ENCODE peak calls at places on chromosomes 16 and 17, in six cellular contexts. One of them, this sample, is unnamed.
A peak's percentile ranks its signal among the peaks of the same experiment; 100 is the strongest.

GRCh38 chr17:37301288-37301687 is 74.5 kb upstream of the C17orf78 start:
- DNase-seq in AG04449: no peak
- DNase-seq in WTC11: no peak
- DNase-seq in colonic mucosa: no peak
- DNase-seq in mammary epithelial cell: no peak
- DNase-seq in CD8-positive, alpha-beta T cell: no peak
- DNase-seq in this sample: no peak

GRCh38 chr17:42679001-42679491 is 2.3 kb upstream of the PLEKHH3 start:
- DNase-seq in WTC11: no peak
- DNase-seq in colonic mucosa: peak; percentile 75
- DNase-seq in mammary epithelial cell: peak; percentile 48
- DNase-seq in AG04449: no peak
- DNase-seq in CD8-positive, alpha-beta T cell: no peak
- DNase-seq in this sample: peak; percentile 76

GRCh38 chr17:2105663-2106062 is 50.8 kb downstream of the HIC1 start:
- DNase-seq in CD8-positive, alpha-beta T cell: no peak
- DNase-seq in colonic mucosa: no peak
- DNase-seq in mammary epithelial cell: no peak
- DNase-seq in AG04449: no peak
- DNase-seq in WTC11: no peak
- DNase-seq in this sample: no peak

GRCh38 chr17:50205111-50205821 is 3.8 kb upstream of the COL1A1 start:
- DNase-seq in AG04449: no peak
- DNase-seq in mammary epithelial cell: no peak
- DNase-seq in CD8-positive, alpha-beta T cell: no peak
- DNase-seq in WTC11: peak; percentile 4
- DNase-seq in colonic mucosa: no peak
- DNase-seq in this sample: no peak

GRCh38 chr17:1736348-1737281 is 6.1 kb upstream of the SERPINF2 start:
- DNase-seq in mammary epithelial cell: peak; percentile 71
- DNase-seq in AG04449: peak; percentile 40
- DNase-seq in colonic mucosa: no peak
- DNase-seq in WTC11: no peak
- DNase-seq in CD8-positive, alpha-beta T cell: no peak
- DNase-seq in this sample: peak; percentile 92

GRCh38 chr16:48041861-48042435 is 113.8 kb downstream of the ABCC12 start:
- DNase-seq in WTC11: peak; percentile 62
- DNase-seq in mammary epithelial cell: peak; percentile 11
- DNase-seq in CD8-positive, alpha-beta T cell: no peak
- DNase-seq in AG04449: no peak
- DNase-seq in colonic mucosa: no peak
- DNase-seq in this sample: no peak

GRCh38 chr17:78672880-78673371 is 95.7 kb upstream of the DNAH17 start:
- DNase-seq in colonic mucosa: no peak
- DNase-seq in CD8-positive, alpha-beta T cell: no peak
- DNase-seq in AG04449: no peak
- DNase-seq in WTC11: no peak
- DNase-seq in mammary epithelial cell: peak; percentile 11
- DNase-seq in this sample: no peak

GRCh38 chr16:83955218-83956130 is 2.4 kb downstream of the OSGIN1 start:
- DNase-seq in CD8-positive, alpha-beta T cell: no peak
- DNase-seq in WTC11: no peak
- DNase-seq in mammary epithelial cell: no peak
- DNase-seq in colonic mucosa: no peak
- DNase-seq in AG04449: no peak
- DNase-seq in this sample: no peak

GRCh38 chr16:89759742-89760366 is 38.5 kb downstream of the ZNF276 start:
- DNase-seq in mammary epithelial cell: no peak
- DNase-seq in CD8-positive, alpha-beta T cell: no peak
- DNase-seq in AG04449: no peak
- DNase-seq in colonic mucosa: no peak
- DNase-seq in WTC11: no peak
- DNase-seq in this sample: no peak

GRCh38 chr16:88303890-88304819 is 78.6 kb upstream of the ZNF469 start:
- DNase-seq in WTC11: no peak
- DNase-seq in colonic mucosa: no peak
- DNase-seq in mammary epithelial cell: peak; percentile 65
- DNase-seq in AG04449: peak; percentile 92
- DNase-seq in CD8-positive, alpha-beta T cell: no peak
- DNase-seq in this sample: no peak

GRCh38 chr17:42618442-42619150 is 9.1 kb downstream of the TUBG1 start:
- DNase-seq in AG04449: no peak
- DNase-seq in CD8-positive, alpha-beta T cell: no peak
- DNase-seq in WTC11: peak; percentile 70
- DNase-seq in mammary epithelial cell: peak; percentile 73
- DNase-seq in colonic mucosa: peak; percentile 52
- DNase-seq in this sample: peak; percentile 78

GRCh38 chr16:351804-352520 is 561 bp downstream of the AXIN1 start:
- DNase-seq in colonic mucosa: peak; percentile 61
- DNase-seq in WTC11: no peak
- DNase-seq in CD8-positive, alpha-beta T cell: no peak
- DNase-seq in AG04449: no peak
- DNase-seq in mammary epithelial cell: no peak
- DNase-seq in this sample: peak; percentile 60

GRCh38 chr16:80931985-80932720 is 74.5 kb downstream of the CMC2 start:
- DNase-seq in mammary epithelial cell: peak; percentile 12
- DNase-seq in WTC11: peak; percentile 65
- DNase-seq in colonic mucosa: peak; percentile 53
- DNase-seq in CD8-positive, alpha-beta T cell: no peak
- DNase-seq in AG04449: no peak
- DNase-seq in this sample: peak; percentile 68

GRCh38 chr17:63405741-63406261 is 40.3 kb downstream of the CYB561 start:
- DNase-seq in AG04449: peak; percentile 59
- DNase-seq in colonic mucosa: no peak
- DNase-seq in WTC11: no peak
- DNase-seq in CD8-positive, alpha-beta T cell: no peak
- DNase-seq in mammary epithelial cell: peak; percentile 82
- DNase-seq in this sample: peak; percentile 48

GRCh38 chr16:66168777-66169176 is 197.7 kb upstream of the CDH5 start:
- DNase-seq in CD8-positive, alpha-beta T cell: no peak
- DNase-seq in mammary epithelial cell: no peak
- DNase-seq in WTC11: no peak
- DNase-seq in AG04449: no peak
- DNase-seq in colonic mucosa: no peak
- DNase-seq in this sample: no peak

GRCh38 chr16:8952281-8952751 is 11.4 kb downstream of the USP7 start:
- DNase-seq in WTC11: no peak
- DNase-seq in AG04449: no peak
- DNase-seq in CD8-positive, alpha-beta T cell: no peak
- DNase-seq in mammary epithelial cell: no peak
- DNase-seq in colonic mucosa: no peak
- DNase-seq in this sample: no peak

GRCh38 chr16:3127745-3128144 is 7.1 kb upstream of the ZNF213 start:
- DNase-seq in CD8-positive, alpha-beta T cell: no peak
- DNase-seq in colonic mucosa: no peak
- DNase-seq in AG04449: no peak
- DNase-seq in WTC11: peak; percentile 52
- DNase-seq in mammary epithelial cell: peak; percentile 46
- DNase-seq in this sample: no peak

GRCh38 chr16:88967800-88968588 is 9.0 kb downstream of the CBFA2T3 start:
- DNase-seq in colonic mucosa: no peak
- DNase-seq in CD8-positive, alpha-beta T cell: no peak
- DNase-seq in mammary epithelial cell: no peak
- DNase-seq in WTC11: no peak
- DNase-seq in AG04449: no peak
- DNase-seq in this sample: peak; percentile 92

GRCh38 chr16:54326266-54326662 is 39.7 kb upstream of the IRX3 start:
- DNase-seq in WTC11: no peak
- DNase-seq in colonic mucosa: no peak
- DNase-seq in CD8-positive, alpha-beta T cell: no peak
- DNase-seq in mammary epithelial cell: no peak
- DNase-seq in AG04449: no peak
- DNase-seq in this sample: no peak

GRCh38 chr16:11625769-11626168 is 39.0 kb upstream of the LITAF start:
- DNase-seq in WTC11: no peak
- DNase-seq in colonic mucosa: no peak
- DNase-seq in AG04449: no peak
- DNase-seq in mammary epithelial cell: no peak
- DNase-seq in CD8-positive, alpha-beta T cell: no peak
- DNase-seq in this sample: no peak

GRCh38 chr17:49224198-49224996 is 6.2 kb downstream of the PHOSPHO1 start:
- DNase-seq in AG04449: no peak
- DNase-seq in colonic mucosa: no peak
- DNase-seq in WTC11: peak; percentile 68
- DNase-seq in CD8-positive, alpha-beta T cell: no peak
- DNase-seq in mammary epithelial cell: no peak
- DNase-seq in this sample: peak; percentile 59

GRCh38 chr17:65601881-65602280 is 40.4 kb upstream of the AXIN2 start:
- DNase-seq in WTC11: no peak
- DNase-seq in CD8-positive, alpha-beta T cell: no peak
- DNase-seq in mammary epithelial cell: no peak
- DNase-seq in colonic mucosa: no peak
- DNase-seq in AG04449: no peak
- DNase-seq in this sample: no peak

GRCh38 chr16:87328846-87329245 is 11.7 kb upstream of the C16orf95 start:
- DNase-seq in mammary epithelial cell: peak; percentile 14
- DNase-seq in CD8-positive, alpha-beta T cell: no peak
- DNase-seq in colonic mucosa: no peak
- DNase-seq in AG04449: no peak
- DNase-seq in WTC11: no peak
- DNase-seq in this sample: no peak

GRCh38 chr17:5793157-5793556 is 208.8 kb upstream of the NLRP1 start:
- DNase-seq in CD8-positive, alpha-beta T cell: no peak
- DNase-seq in mammary epithelial cell: no peak
- DNase-seq in colonic mucosa: no peak
- DNase-seq in AG04449: no peak
- DNase-seq in WTC11: no peak
- DNase-seq in this sample: no peak
- TF ChIP-seq CTCF in CD8-positive, alpha-beta T cell: no peak
- TF ChIP-seq CTCF in mammary epithelial cell: peak; percentile 35
- TF ChIP-seq CTCF in colonic mucosa: no peak
- TF ChIP-seq CTCF in AG04449: no peak
- TF ChIP-seq CTCF in WTC11: peak; percentile 36
- TF ChIP-seq CTCF in this sample: no peak

GRCh38 chr17:44222112-44222869 is 2.8 kb upstream of the UBTF start:
- DNase-seq in mammary epithelial cell: peak; percentile 56
- DNase-seq in CD8-positive, alpha-beta T cell: no peak
- DNase-seq in WTC11: peak; percentile 69
- DNase-seq in colonic mucosa: peak; percentile 91
- DNase-seq in AG04449: no peak
- DNase-seq in this sample: peak; percentile 84
- TF ChIP-seq CTCF in mammary epithelial cell: no peak
- TF ChIP-seq CTCF in CD8-positive, alpha-beta T cell: no peak
- TF ChIP-seq CTCF in WTC11: no peak
- TF ChIP-seq CTCF in colonic mucosa: no peak
- TF ChIP-seq CTCF in AG04449: peak; percentile 27
- TF ChIP-seq CTCF in this sample: peak; percentile 30

GRCh38 chr17:3635474-3636153 is 436 bp downstream of the SHPK start:
- DNase-seq in AG04449: no peak
- DNase-seq in WTC11: no peak
- DNase-seq in colonic mucosa: peak; percentile 66
- DNase-seq in CD8-positive, alpha-beta T cell: no peak
- DNase-seq in mammary epithelial cell: peak; percentile 27
- DNase-seq in this sample: peak; percentile 36
- TF ChIP-seq CTCF in AG04449: no peak
- TF ChIP-seq CTCF in WTC11: no peak
- TF ChIP-seq CTCF in colonic mucosa: no peak
- TF ChIP-seq CTCF in CD8-positive, alpha-beta T cell: no peak
- TF ChIP-seq CTCF in mammary epithelial cell: peak; percentile 23
- TF ChIP-seq CTCF in this sample: no peak

GRCh38 chr16:82016268-82016667 is 5.0 kb upstream of the SDR42E1 start:
- DNase-seq in CD8-positive, alpha-beta T cell: no peak
- DNase-seq in WTC11: no peak
- DNase-seq in colonic mucosa: peak; percentile 54
- DNase-seq in AG04449: no peak
- DNase-seq in mammary epithelial cell: peak; percentile 36
- DNase-seq in this sample: no peak
- TF ChIP-seq CTCF in CD8-positive, alpha-beta T cell: no peak
- TF ChIP-seq CTCF in WTC11: peak; percentile 29
- TF ChIP-seq CTCF in colonic mucosa: peak; percentile 31
- TF ChIP-seq CTCF in AG04449: no peak
- TF ChIP-seq CTCF in mammary epithelial cell: peak; percentile 37
- TF ChIP-seq CTCF in this sample: no peak